ENCODE peak calls at places on chromosomes 2 and 18, in five cellular contexts. T is fibroblast of the aortic adventitia; X is CD8-positive, alpha-beta memory T cell; P is A549; R is stimulated activated naive CD8-positive, alpha-beta T cell treated with anti-CD3 and anti-CD28 coated beads, Interleukin-15, amount 100 ng/mL, for 72 hours. M is an unnamed sample.

GRCh38 chr2:28915939-28916338 is 21.5 kb downstream of the WDR43 start:
- DNase-seq in T (no peak), X (no peak), P (no peak), R (no peak), M (no peak)

GRCh38 chr18:52394602-52395001 is 54.6 kb downstream of the DCC start:
- DNase-seq in T (no peak), X (no peak), P (no peak), R (no peak), M (no peak)

GRCh38 chr2:134739261-134739878 is 20.6 kb upstream of the TMEM163 start:
- DNase-seq in T (no peak), X (no peak), P (no peak), R (no peak), M (no peak)

GRCh38 chr18:70036771-70037452 is 89.2 kb upstream of the CD226 start:
- DNase-seq in T (no peak), X (no peak), P (no peak), R (no peak), M (no peak)

GRCh38 chr2:75589344-75590105 is 28.8 kb upstream of the EVA1A start:
- DNase-seq in T (peak; percentile 83), X (no peak), P (no peak), R (no peak), M (no peak)

GRCh38 chr2:237258146-237258545 is 155.8 kb downstream of the COL6A3 start:
- DNase-seq in T (no peak), X (no peak), P (no peak), R (no peak), M (peak; percentile 63)

GRCh38 chr2:30769891-30770462 is 37.3 kb downstream of the CAPN13 start:
- DNase-seq in T (no peak), X (no peak), P (no peak), R (no peak), M (no peak)

GRCh38 chr2:216695401-216695821 is at the start of gene IGFBP5:
- DNase-seq in T (peak; percentile 84), X (no peak), P (no peak), R (no peak), M (peak; percentile 75)

GRCh38 chr18:79796531-79797390 is 977 bp upstream of the KCNG2 start:
- DNase-seq in T (peak; percentile 14), X (no peak), P (no peak), R (no peak), M (peak; percentile 36)

GRCh38 chr2:239147376-239147775 is 253.4 kb downstream of the HDAC4 start:
- DNase-seq in T (no peak), X (no peak), P (no peak), R (no peak), M (no peak)

GRCh38 chr18:76363451-76364120 is 131.5 kb downstream of the ZNF516 start:
- DNase-seq in T (peak; percentile 66), X (no peak), P (no peak), R (no peak), M (no peak)

GRCh38 chr2:96092580-96092877 is 23.8 kb downstream of the ADRA2B start:
- DNase-seq in T (no peak), X (no peak), P (no peak), R (peak; percentile 2), M (no peak)

GRCh38 chr2:70300771-70301343 is 1.0 kb downstream of the FAM136A start:
- DNase-seq in T (no peak), X (no peak), P (no peak), R (no peak), M (no peak)

GRCh38 chr2:223972656-223973102 is 15.4 kb downstream of the MRPL44 start:
- DNase-seq in T (no peak), X (no peak), P (no peak), R (no peak), M (no peak)

GRCh38 chr2:121534007-121534406 is 3.3 kb downstream of the RNU4ATAC start:
- DNase-seq in T (no peak), X (no peak), P (no peak), R (no peak), M (no peak)

GRCh38 chr2:61016392-61017002 is 1.0 kb upstream of the PEX13 start:
- DNase-seq in T (peak; percentile 4), X (no peak), P (no peak), R (peak; percentile 58), M (no peak)

GRCh38 chr2:159612255-159612901 is 4.0 kb downstream of the BAZ2B start:
- DNase-seq in T (peak; percentile 33), X (no peak), P (no peak), R (no peak), M (no peak)

GRCh38 chr2:137951606-137952005 is 12.7 kb upstream of the HNMT start:
- DNase-seq in T (peak; percentile 40), X (no peak), P (no peak), R (no peak), M (no peak)

GRCh38 chr2:237101118-237101979 is 15.7 kb downstream of the COPS8 start:
- DNase-seq in T (no peak), X (no peak), P (no peak), R (no peak), M (no peak)

GRCh38 chr2:230439590-230439989 is 23.6 kb downstream of the SP100 start:
- DNase-seq in T (peak; percentile 58), X (no peak), P (no peak), R (no peak), M (no peak)

GRCh38 chr2:124264496-124265160 is 239.5 kb downstream of the CNTNAP5 start:
- DNase-seq in T (no peak), X (no peak), P (no peak), R (no peak), M (no peak)

GRCh38 chr2:119982506-119982905 is 30.4 kb upstream of the EPB41L5 start:
- DNase-seq in T (no peak), X (no peak), P (no peak), R (no peak), M (no peak)

GRCh38 chr2:127226520-127227263 is 6.6 kb upstream of the CYP27C1 start:
- DNase-seq in T (peak; percentile 38), X (no peak), P (peak; percentile 88), R (peak; percentile 59), M (peak; percentile 69)

GRCh38 chr2:145023331-145023934 is 503.5 kb upstream of the ZEB2 start:
- DNase-seq in T (no peak), X (no peak), P (no peak), R (no peak), M (no peak)

GRCh38 chr18:68935686-68936085 is 137.8 kb downstream of the CCDC102B start:
- DNase-seq in T (no peak), X (no peak), P (no peak), R (no peak), M (no peak)

M was measured in fibroblast of gingiva.